ENCODE peak calls at places on chromosomes 7 and 10, in ten cellular contexts. Q, J, X, P, K, L, W, V, Z and I are unnamed samples.

GRCh38 chr7:1058821-1059199 is 14.5 kb downstream of the GPR146 start:
- DNase-seq in J (no peak), L (no peak), Z (no peak), W (no peak), X (no peak), K (no peak), Q (peak; percentile 23), P (no peak), V (no peak), I (no peak)

GRCh38 chr7:122132341-122132740 is 11.7 kb downstream of the AASS start:
- DNase-seq in K (peak; percentile 83), J (peak; percentile 9), Q (no peak), L (no peak), V (no peak), X (no peak), W (no peak), P (no peak), Z (no peak), I (peak; percentile 37)

GRCh38 chr7:78198756-78199155 is 400.2 kb downstream of the PHTF2 start:
- DNase-seq in P (no peak), L (no peak), Q (no peak), J (no peak), Z (no peak), X (no peak), V (no peak), K (peak; percentile 72), W (peak; percentile 46), I (no peak)

GRCh38 chr7:143283344-143283743 is 1.4 kb upstream of the TMEM139 start:
- DNase-seq in L (peak; percentile 55), Z (no peak), P (no peak), Q (no peak), W (no peak), X (no peak), V (no peak), K (no peak), J (no peak), I (no peak)

GRCh38 chr10:88800152-88801125 is 2.1 kb upstream of the LIPM start:
- DNase-seq in Z (no peak), P (no peak), X (no peak), W (peak; percentile 33), L (no peak), K (peak; percentile 54), Q (peak; percentile 18), J (no peak), V (no peak), I (peak; percentile 62)

GRCh38 chr7:3730271-3730670 is 429.2 kb downstream of the SDK1 start:
- DNase-seq in K (peak; percentile 12), Z (no peak), J (no peak), Q (no peak), W (no peak), L (no peak), V (no peak), X (no peak), P (no peak), I (peak; percentile 25)

GRCh38 chr10:68087338-68088029 is 12.4 kb upstream of the HERC4 start:
- DNase-seq in Q (no peak), W (no peak), L (no peak), P (no peak), K (peak; percentile 54), X (no peak), Z (no peak), V (no peak), J (no peak), I (no peak)

GRCh38 chr7:123410273-123410928 is 124.0 kb downstream of the IQUB start:
- DNase-seq in X (no peak), P (no peak), V (no peak), Q (no peak), K (peak; percentile 81), Z (no peak), J (no peak), W (no peak), L (no peak), I (peak; percentile 93)

DNA sequence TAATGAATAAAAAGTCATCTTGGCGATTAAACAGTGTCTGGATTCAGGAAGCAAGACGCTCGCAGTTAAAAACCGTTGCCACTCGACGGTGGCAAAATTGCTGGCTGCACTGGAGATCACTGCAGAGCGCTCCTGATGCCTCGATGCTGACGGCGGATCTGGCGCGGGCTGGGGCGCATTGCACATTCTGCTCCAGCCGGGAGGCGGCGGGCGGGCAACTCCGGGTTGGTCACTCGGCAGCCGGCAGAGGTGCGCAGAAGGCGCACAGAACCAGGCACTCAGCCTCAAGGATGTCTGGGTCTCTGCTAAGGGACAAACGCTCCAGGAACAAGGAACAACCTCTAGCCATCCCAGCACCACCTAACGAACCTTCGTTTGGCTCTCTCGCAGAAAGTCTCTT is 254.5 kb downstream of the OTUD1 start:
- DNase-seq in W (no peak), L (no peak), J (no peak), V (no peak), P (peak; percentile 43), K (no peak), X (no peak), Z (no peak), Q (no peak), I (no peak)
- TF ChIP-seq CTCF in W (no peak), L (no peak), J (no peak), V (no peak), P (no peak), K (no peak), X (no peak), Z (no peak), Q (no peak), I (no peak)

DNA sequence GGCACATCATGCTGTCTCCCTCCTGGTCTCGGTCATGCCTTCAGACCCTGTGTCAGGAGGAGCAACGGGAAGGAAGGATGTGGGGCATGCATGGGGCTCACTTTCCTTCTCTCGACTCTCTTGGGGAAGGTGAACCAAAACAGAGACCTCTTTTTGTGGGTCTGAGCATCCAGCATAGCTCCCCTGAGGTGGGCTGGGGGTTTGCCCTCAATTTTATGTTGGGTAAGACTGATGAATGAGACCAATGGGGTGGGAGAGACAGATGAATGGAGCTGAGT is 2.6 kb downstream of the ACSL5 start:
- DNase-seq in K (no peak), J (no peak), L (no peak), W (no peak), Q (no peak), P (no peak), X (no peak), V (no peak), Z (no peak), I (no peak)
- H3K4me3 ChIP-seq in K (no peak overlapping the region), J (no peak overlapping the region), L (peak overlapping the region; percentile 19), W (no peak overlapping the region), Q (no peak overlapping the region), P (peak overlapping the region; percentile 72), X (peak overlapping the region; percentile 70), V (peak overlapping the region; percentile 25), Z (peak overlapping the region; percentile 21), I (no peak overlapping the region)

GRCh38 chr10:43666551-43666950 is 17.9 kb upstream of the ZNF32 start:
- DNase-seq in K (no peak), Z (peak; percentile 49), J (no peak), P (no peak), X (no peak), W (no peak), V (no peak), Q (no peak), L (no peak), I (no peak)

GRCh38 chr10:43671659-43672555 is 23.2 kb upstream of the ZNF32 start:
- DNase-seq in J (peak; percentile 31), V (no peak), L (peak; percentile 30), W (no peak), K (peak; percentile 75), X (no peak), P (no peak), Q (no peak), Z (peak; percentile 78), I (peak; percentile 86)

GRCh38 chr10:43667736-43668371 is 19.2 kb upstream of the ZNF32 start:
- DNase-seq in L (no peak), V (no peak), P (no peak), K (no peak), X (no peak), W (no peak), Q (no peak), J (no peak), Z (no peak), I (no peak)

GRCh38 chr10:43665054-43665453 is 16.4 kb upstream of the ZNF32 start:
- DNase-seq in X (no peak), J (no peak), V (no peak), P (no peak), W (no peak), K (peak; percentile 32), L (no peak), Z (no peak), Q (no peak), I (no peak)

DNA sequence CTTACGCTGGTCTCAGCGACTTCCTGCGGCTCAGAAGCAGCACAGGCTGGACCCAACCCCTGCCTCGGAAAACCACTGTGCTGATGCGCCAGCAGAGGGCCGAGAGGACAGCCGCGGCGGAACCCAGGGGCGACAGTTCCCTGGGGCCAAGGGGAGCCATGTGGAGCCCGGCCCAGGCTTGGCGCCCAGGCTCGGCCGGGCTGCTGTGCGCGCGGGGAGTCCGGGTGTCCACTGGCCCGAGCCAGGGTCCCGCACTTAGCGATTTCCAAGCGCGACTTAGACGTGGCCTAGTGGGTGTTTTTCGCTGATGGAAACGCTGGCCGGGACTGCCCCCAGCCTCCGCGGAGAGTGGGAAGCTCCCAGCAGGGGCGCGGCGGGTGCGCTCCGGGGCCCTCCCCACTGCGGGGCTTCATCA is 18.6 kb upstream of the ZNF32 start:
- DNase-seq in P (no peak), V (no peak), J (no peak), L (no peak), Q (no peak), Z (peak; percentile 59), K (peak; percentile 34), W (no peak), X (no peak), I (peak; percentile 29)
- TF ChIP-seq CTCF in P (peak; percentile 22), V (no peak), J (peak; percentile 38), L (peak; percentile 13), Q (peak; percentile 49), Z (peak; percentile 55), K (peak; percentile 38), W (peak; percentile 47), X (no peak), I (peak; percentile 39)

GRCh38 chr7:42931447-42931833 is 534 bp downstream of the PSMA2 start:
- DNase-seq in P (no peak), X (no peak), K (no peak), Z (no peak), J (no peak), V (no peak), L (no peak), W (no peak), Q (no peak), I (no peak)

GRCh38 chr7:42929449-42929848 is 2.5 kb downstream of the PSMA2 start:
- DNase-seq in L (no peak), V (no peak), K (no peak), J (no peak), X (no peak), W (no peak), Z (no peak), P (no peak), Q (no peak), I (no peak)

GRCh38 chr7:42930889-42931288 is 1.1 kb downstream of the PSMA2 start:
- DNase-seq in Z (no peak), W (no peak), J (no peak), V (no peak), Q (no peak), X (no peak), P (no peak), K (no peak), L (no peak), I (peak; percentile 27)

GRCh38 chr7:42926204-42926603 is 5.8 kb downstream of the PSMA2 start:
- DNase-seq in W (no peak), L (no peak), J (no peak), X (no peak), P (no peak), K (no peak), Z (no peak), V (no peak), Q (no peak), I (no peak)

DNA sequence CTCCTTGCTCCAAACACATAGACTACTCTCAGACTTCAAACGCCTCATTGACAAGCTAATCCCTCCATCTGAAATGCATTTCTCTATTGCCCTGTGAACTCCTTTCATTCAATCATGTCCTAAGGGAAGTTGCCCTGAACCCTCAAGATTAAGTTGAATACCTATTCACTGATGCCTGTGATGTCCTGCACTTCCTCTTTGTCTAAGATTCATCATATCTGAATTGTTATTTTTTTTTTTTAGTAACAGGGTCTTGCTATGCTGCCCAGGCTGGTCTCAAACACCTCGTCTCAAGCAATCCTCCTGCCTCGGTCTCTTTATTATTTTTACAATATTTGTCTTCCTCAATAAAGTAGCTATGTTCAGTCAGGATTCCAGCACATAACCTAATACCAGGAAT is 3.2 kb downstream of the PSMA2 start:
- DNase-seq in X (no peak), J (no peak), Q (no peak), Z (no peak), V (no peak), K (no peak), P (no peak), W (no peak), L (no peak), I (no peak)
- H3K4me3 ChIP-seq in X (no peak overlapping the region), J (no peak overlapping the region), Q (no peak overlapping the region), Z (no peak overlapping the region), V (no peak overlapping the region), K (no peak overlapping the region), P (no peak overlapping the region), W (no peak overlapping the region), L (no peak overlapping the region), I (no peak overlapping the region)